ENCODE peak calls at places on chromosomes 7 and 10, in eight cellular contexts. N is T-helper 2 cell treated with Interferon-gamma antibody and Interleukin-4, amounts not matched to agents 5 μg/mL and 100 μg/mL, for 36 hours; H is GOT3; P is HEK293T; E is NCI-H1105; J is GM13976; F is activated CD4-positive, CD25-positive, alpha-beta regulatory T cell; K is NCI-H345. A is an unnamed sample.

GRCh38 chr7:129298268-129298893 is 73.6 kb downstream of the AHCYL2 start:
- DNase-seq in F (peak; percentile 6), J (peak; percentile 65), P (peak; percentile 42), H (no peak), K (peak; percentile 52), N (no peak), E (peak; percentile 34), A (peak; percentile 71)

GRCh38 chr7:132322981-132323380 is 253.3 kb downstream of the PLXNA4 start:
- DNase-seq in H (no peak), K (no peak), N (no peak), J (no peak), F (no peak), E (no peak), P (no peak), A (no peak)

GRCh38 chr7:128265906-128266300 is 24.8 kb downstream of the LEP start:
- DNase-seq in H (no peak), J (no peak), K (no peak), F (no peak), P (no peak), N (no peak), E (no peak), A (no peak)

GRCh38 chr10:74282853-74283205 is 131.8 kb downstream of the ADK start:
- DNase-seq in E (no peak), P (no peak), F (no peak), K (no peak), N (no peak), J (no peak), H (no peak), A (peak; percentile 56)

GRCh38 chr10:98414932-98415709 is at the start of gene PYROXD2:
- DNase-seq in P (peak; percentile 85), K (peak; percentile 88), J (peak; percentile 74), E (peak; percentile 80), H (peak; percentile 45), F (peak; percentile 40), N (no peak), A (peak; percentile 91)

GRCh38 chr7:141073641-141074161 is at the start of gene TMEM178B:
- DNase-seq in P (peak; percentile 60), H (no peak), N (peak; percentile 26), J (peak; percentile 34), K (no peak), E (peak; percentile 48), F (no peak), A (peak; percentile 11)

GRCh38 chr10:287029-287428 is 151.8 kb downstream of the ZMYND11 start:
- DNase-seq in K (no peak), N (no peak), E (no peak), F (no peak), P (no peak), H (no peak), J (no peak), A (peak; percentile 34)

GRCh38 chr7:80773787-80774508 is 135.5 kb downstream of the CD36 start:
- DNase-seq in P (no peak), J (no peak), K (no peak), E (no peak), H (no peak), N (no peak), F (no peak), A (no peak)

GRCh38 chr10:50152792-50153272 is 85.1 kb downstream of the WASHC2A start:
- DNase-seq in H (no peak), E (no peak), N (no peak), K (no peak), P (no peak), J (peak; percentile 11), F (no peak), A (no peak)